ENCODE peak calls at places on chromosomes 3 and 15, in seven cellular contexts. P is dorsolateral prefrontal cortex; N is NCI-H774; D is thoracic aorta; Z is stimulated activated naive CD8-positive, alpha-beta T cell treated with anti-CD3 and anti-CD28 coated beads, Interleukin-15, amount 100 ng/mL, for 72 hours; I is stimulated activated naive CD4-positive, alpha-beta T cell treated with Interleukin-2 at 50 U/mL for 16 hours; E is BE2C. G is an unnamed sample.

GRCh38 chr15:22866066-22866465 is 27.6 kb downstream of the NIPA2 start:
- DNase-seq in P (no peak), N (no peak), D (no peak), Z (no peak), I (no peak), E (no peak), G (no peak)

GRCh38 chr15:69225355-69226027 is 65.1 kb downstream of the GLCE start:
- DNase-seq in P (no peak), N (no peak), D (no peak), Z (no peak), I (no peak), E (no peak), G (no peak)

GRCh38 chr15:45637552-45638033 is 2.8 kb downstream of the SQOR start:
- DNase-seq in P (no peak), N (no peak), D (no peak), Z (peak), I (peak), E (no peak), G (peak)

GRCh38 chr3:52428151-52429005 is 16.5 kb downstream of the SEMA3G start:
- DNase-seq in P (no peak), N (peak), D (no peak), Z (no peak), I (no peak), E (peak), G (no peak)

GRCh38 chr3:48623851-48624547 is 2.4 kb upstream of the TMEM89 start:
- DNase-seq in P (no peak), N (peak), D (no peak), Z (no peak), I (no peak), E (no peak), G (no peak)

GRCh38 chr3:135641771-135642170 is 323.8 kb upstream of the PPP2R3A start:
- DNase-seq in P (no peak), N (no peak), D (no peak), Z (no peak), I (no peak), E (no peak), G (no peak)

GRCh38 chr3:45437388-45437787 is 49.0 kb downstream of the LARS2 start:
- DNase-seq in P (no peak), N (no peak), D (no peak), Z (no peak), I (no peak), E (no peak), G (no peak)

GRCh38 chr3:117818592-117818991 is 1109.0 kb downstream of the TUSC7 start:
- DNase-seq in P (no peak), N (no peak), D (no peak), Z (no peak), I (no peak), E (no peak), G (no peak)

GRCh38 chr15:62618432-62618831 is 424.1 kb upstream of the TPM1 start:
- DNase-seq in P (no peak), N (no peak), D (no peak), Z (no peak), I (no peak), E (no peak), G (no peak)